ENCODE peak calls at places on chromosomes 12 and 14, in four cellular contexts. K is endothelial cell of umbilical vein, O is uterus, D is sigmoid colon. G is an unnamed sample.

GRCh38 chr14:104118006-104118844 is 20.2 kb upstream of the KIF26A start:
- DNase-seq in K (no peak), O (no peak), D (no peak), G (no peak)

GRCh38 chr14:104009297-104009696 is 67.0 kb upstream of the RD3L start:
- DNase-seq in D (no peak), O (no peak), K (no peak), G (no peak)

GRCh38 chr12:1552978-1553471 is 41.4 kb downstream of the FBXL14 start:
- DNase-seq in D (no peak), K (no peak), O (no peak), G (no peak)

GRCh38 chr12:30582943-30583342 is 112.7 kb downstream of the IPO8 start:
- DNase-seq in K (no peak), O (no peak), D (no peak), G (no peak)

GRCh38 chr12:110536834-110537604 is 34.9 kb downstream of the RAD9B start:
- DNase-seq in K (no peak), D (no peak), O (no peak), G (no peak)

GRCh38 chr14:20632831-20633771 is 8.4 kb downstream of the OR6S1 start:
- DNase-seq in K (peak; percentile 61), D (peak; percentile 75), O (peak; percentile 73), G (no peak)

GRCh38 chr12:132986885-132987225 is 688 bp downstream of the ZNF26 start:
- DNase-seq in D (no peak), O (no peak), K (no peak), G (no peak)

GRCh38 chr14:32821989-32822653 is 116.6 kb upstream of the NPAS3 start:
- DNase-seq in O (no peak), D (no peak), K (no peak), G (no peak)

GRCh38 chr12:14714437-14714836 is 18.0 kb upstream of the GUCY2C start:
- DNase-seq in O (no peak), D (no peak), K (no peak), G (no peak)

DNA sequence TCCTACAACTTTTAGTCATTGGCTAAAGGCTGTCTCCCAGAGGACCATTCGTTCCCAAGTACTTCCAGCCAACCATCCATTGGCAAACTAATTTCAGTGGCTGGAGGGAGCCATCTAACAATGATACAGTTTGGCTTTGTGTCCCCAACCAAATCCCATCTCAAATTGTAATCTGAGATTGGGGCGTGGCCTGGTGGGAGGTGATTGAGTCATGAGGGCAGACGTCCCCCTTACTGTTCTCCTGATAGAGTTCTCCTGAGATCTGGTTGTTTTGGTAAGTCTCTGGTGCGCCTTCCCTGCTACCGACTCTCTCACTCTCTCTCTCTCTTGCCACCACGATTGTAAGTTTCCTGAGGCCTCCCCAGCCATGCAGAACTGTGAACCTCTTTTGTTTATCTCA is 99.7 kb upstream of the FUT8 start:
- DNase-seq in K (no peak), D (no peak), O (no peak), G (no peak)
- H3K4me1 ChIP-seq in K (no peaks in the 10 kb centered on the region), D (no peaks in the 10 kb centered on the region), O (no peaks in the 10 kb centered on the region), G (no peaks in the 10 kb centered on the region)

DNA sequence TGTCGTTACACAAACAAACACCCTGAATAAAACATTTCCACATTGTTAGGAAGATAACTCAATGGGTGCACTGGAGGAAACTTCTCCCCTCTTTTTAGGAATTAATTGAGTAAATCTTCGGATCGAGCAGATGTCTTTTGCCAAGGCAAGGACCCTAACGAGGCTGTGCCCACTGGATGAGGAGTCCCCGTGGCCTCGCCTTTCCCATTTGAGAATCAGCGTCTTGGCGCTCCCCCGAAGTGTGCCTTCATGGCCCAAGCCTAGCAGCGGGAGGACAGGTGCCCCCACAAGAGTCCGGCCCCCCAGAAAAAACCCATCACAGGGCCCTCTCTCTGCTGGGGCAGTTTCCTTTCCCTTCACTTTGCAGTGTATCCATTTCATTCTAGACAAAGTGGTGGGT is 246.6 kb downstream of the BCL11B start:
- DNase-seq in O (no peak), D (no peak), K (no peak), G (no peak)
- H3K27me3 ChIP-seq in O (no peaks in the 10 kb centered on the region), D (no peaks in the 10 kb centered on the region), K (no peaks in the 10 kb centered on the region), G (no peaks in the 10 kb centered on the region)

GRCh38 chr12:79687711-79688270 is 3.0 kb downstream of the PAWR start:
- DNase-seq in D (no peak), O (no peak), K (peak; percentile 55), G (no peak)
- TF ChIP-seq POLR2A in D (no peak), O (no peak), K (no peak), G (no peak)

GRCh38 chr12:32454866-32455265 is 55.5 kb downstream of the FGD4 start:
- DNase-seq in D (no peak), O (no peak), K (peak; percentile 92), G (no peak)
- H3K4me1 ChIP-seq in D (peaks cover 7% of the 10 kb centered on the region), O (no peaks in the 10 kb centered on the region), K (peaks cover 72% of the 10 kb centered on the region), G (peaks cover 45% of the 10 kb centered on the region)

GRCh38 chr12:49346659-49347306 is at the start of gene DNAJC22:
- DNase-seq in O (no peak), D (peak; percentile 59), K (no peak), G (no peak)

GRCh38 chr12:49342914-49343731 is 3.6 kb upstream of the DNAJC22 start:
- DNase-seq in K (no peak), O (no peak), D (peak; percentile 65), G (no peak)

GRCh38 chr12:49345840-49346658 is 639 bp upstream of the DNAJC22 start:
- DNase-seq in O (no peak), D (peak; percentile 40), K (no peak), G (no peak)

GRCh38 chr12:49345048-49345839 is 1.4 kb upstream of the DNAJC22 start:
- DNase-seq in D (peak; percentile 62), O (no peak), K (no peak), G (no peak)

DNA sequence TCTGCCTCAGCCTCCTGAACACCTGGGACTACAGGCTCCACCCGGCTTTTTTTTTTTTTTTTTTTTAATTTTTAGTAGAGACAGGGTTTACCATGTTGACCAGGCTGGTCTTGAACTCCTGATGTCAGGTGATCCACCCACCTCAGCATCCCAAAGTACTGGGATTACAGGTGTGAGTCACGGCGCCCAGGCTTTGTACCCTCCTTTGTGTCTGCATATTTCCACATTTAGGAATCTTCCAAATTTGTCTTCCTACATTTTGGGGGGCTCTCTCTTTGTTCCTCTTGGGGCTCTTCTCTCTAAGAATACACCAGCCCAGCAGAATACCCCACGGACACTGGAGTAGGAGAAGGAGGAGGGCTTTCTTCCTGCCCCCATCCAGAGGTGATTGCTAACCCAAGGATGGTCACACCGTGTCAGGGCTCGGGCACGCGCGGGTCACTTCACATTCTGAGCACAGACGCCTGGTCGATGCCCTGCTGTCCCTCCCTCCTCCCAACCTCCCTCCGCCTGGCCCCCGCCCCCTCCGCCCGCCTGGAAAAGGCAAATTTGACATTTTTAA is 2.1 kb upstream of the DNAJC22 start:
- DNase-seq in D (no peak), O (no peak), K (no peak), G (no peak)
- H3K27me3 ChIP-seq in D (peaks cover 44% of the 10 kb centered on the region), O (peaks cover 16% of the 10 kb centered on the region), K (peaks cover 63% of the 10 kb centered on the region), G (peaks cover 64% of the 10 kb centered on the region)

DNA sequence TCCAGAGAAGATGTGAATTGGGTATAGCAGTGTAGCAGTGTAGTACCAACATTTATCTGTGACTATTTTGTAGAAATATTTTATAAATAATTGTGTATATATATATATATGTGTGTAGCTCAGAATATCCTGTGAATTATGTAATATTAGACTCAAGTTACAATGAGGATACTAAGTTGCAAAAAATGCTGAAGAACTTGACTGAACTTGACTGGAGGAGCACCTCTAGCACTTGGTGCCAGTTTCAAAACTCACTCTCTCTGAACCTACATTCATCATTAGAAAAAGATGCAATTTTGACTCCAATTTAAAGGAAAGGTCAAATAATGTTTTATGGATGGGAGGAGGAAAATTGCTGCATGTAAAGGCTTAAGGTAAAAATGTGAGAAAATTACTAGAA is 285.7 kb upstream of the LMO3 start:
- DNase-seq in O (no peak), D (no peak), K (no peak), G (no peak)
- TF ChIP-seq POLR2A in O (no peak), D (no peak), K (no peak), G (no peak)

GRCh38 chr14:74634481-74634880 is 22.4 kb upstream of the LTBP2 start:
- DNase-seq in K (no peak), D (no peak), O (no peak), G (no peak)
- H3K4me1 ChIP-seq in K (peaks cover 20% of the 10 kb centered on the region), D (no peaks in the 10 kb centered on the region), O (no peaks in the 10 kb centered on the region), G (no peaks in the 10 kb centered on the region)

GRCh38 chr14:95756751-95757150 is 42.8 kb upstream of the TCL1A start:
- DNase-seq in D (no peak), O (no peak), K (no peak), G (no peak)
- H3K27me3 ChIP-seq in D (no peaks in the 10 kb centered on the region), O (no peaks in the 10 kb centered on the region), K (no peaks in the 10 kb centered on the region), G (peaks cover 3% of the 10 kb centered on the region)

GRCh38 chr14:75578099-75578785 is at the start of gene FLVCR2:
- DNase-seq in K (peak; percentile 64), D (peak; percentile 91), O (peak; percentile 82), G (peak; percentile 83)
- TF ChIP-seq POLR2A in K (no peak), D (no peak), O (peak; percentile 30), G (peak; percentile 83)